ENCODE peak calls at places on chromosomes 12 and 14, in ten cellular contexts. X is GM23248, Y is H1, H is IMR-90, Z is neural progenitor cell, M is mesenchymal stem cell, L is HCT116, Q is fibroblast of lung, W is neuronal stem cell, O is mesendoderm. G is an unnamed sample.

GRCh38 chr12:8065991-8066594 is at the start of gene C3AR1:
- DNase-seq in H (peak; percentile 79), Y (no peak), Q (peak; percentile 83), L (no peak), M (peak; percentile 90), Z (no peak), W (no peak), O (no peak), X (peak; percentile 70), G (peak; percentile 70)

GRCh38 chr12:65675141-65675621 is 149.1 kb upstream of the HMGA2 start:
- DNase-seq in Y (no peak), X (no peak), Z (no peak), O (no peak), W (no peak), M (peak; percentile 78), L (no peak), Q (peak; percentile 41), H (peak; percentile 87), G (no peak)

GRCh38 chr14:99238234-99238633 is 33.8 kb downstream of the BCL11B start:
- DNase-seq in H (no peak), Z (no peak), X (no peak), Q (no peak), M (no peak), O (no peak), W (no peak), Y (no peak), L (no peak), G (no peak)

GRCh38 chr12:2291182-2291832 is 238.5 kb downstream of the CACNA1C start:
- DNase-seq in W (peak; percentile 36), H (no peak), Z (peak; percentile 57), Y (no peak), Q (no peak), M (peak; percentile 38), O (peak; percentile 79), L (peak; percentile 52), X (peak; percentile 49), G (peak; percentile 16)

GRCh38 chr14:57930241-57930975 is 64.5 kb upstream of the SLC35F4 start:
- DNase-seq in Z (no peak), X (no peak), Q (no peak), M (no peak), W (no peak), Y (no peak), H (no peak), O (no peak), L (no peak), G (no peak)

GRCh38 chr14:72978856-72979255 is 48.0 kb downstream of the ZFYVE1 start:
- DNase-seq in H (no peak), X (no peak), Y (no peak), Z (no peak), L (no peak), W (no peak), O (no peak), M (no peak), Q (no peak), G (no peak)

GRCh38 chr14:72311116-72311515 is 378.9 kb downstream of the RGS6 start:
- DNase-seq in H (no peak), Y (no peak), W (no peak), L (no peak), X (no peak), O (no peak), Z (no peak), Q (no peak), M (no peak), G (no peak)

GRCh38 chr14:103999795-104000440 is 57.6 kb upstream of the RD3L start:
- DNase-seq in M (no peak), X (no peak), Z (no peak), Q (no peak), W (no peak), H (no peak), O (no peak), Y (no peak), L (no peak), G (no peak)

GRCh38 chr14:98962118-98962517 is 309.9 kb downstream of the BCL11B start:
- DNase-seq in H (no peak), Z (no peak), Y (no peak), X (no peak), Q (no peak), W (no peak), L (no peak), O (no peak), M (no peak), G (no peak)

GRCh38 chr12:32734952-32735351 is 20.7 kb downstream of the YARS2 start:
- DNase-seq in L (no peak), W (no peak), Z (no peak), O (no peak), X (no peak), H (no peak), M (no peak), Y (no peak), Q (no peak), G (no peak)

GRCh38 chr12:119857036-119857435 is 20.1 kb downstream of the CIT start:
- DNase-seq in L (no peak), H (no peak), M (no peak), W (no peak), O (no peak), Y (no peak), Q (no peak), X (peak; percentile 19), Z (no peak), G (no peak)

GRCh38 chr12:12683725-12684124 is 12.3 kb downstream of the GPR19 start:
- DNase-seq in L (no peak), W (no peak), M (no peak), X (no peak), Z (peak; percentile 34), H (no peak), O (no peak), Q (no peak), Y (no peak), G (no peak)

GRCh38 chr12:122326597-122326996 is 60.3 kb upstream of the VPS33A start:
- DNase-seq in W (no peak), Z (no peak), X (no peak), M (no peak), Y (no peak), H (no peak), L (no peak), O (no peak), Q (peak; percentile 66), G (no peak)

GRCh38 chr12:11862794-11863193 is 207.9 kb upstream of the BCL2L14 start:
- DNase-seq in L (no peak), Y (no peak), Z (no peak), H (peak; percentile 71), W (no peak), M (peak; percentile 67), O (peak; percentile 42), Q (peak; percentile 67), X (peak; percentile 79), G (no peak)

GRCh38 chr12:10601860-10602259 is 11.5 kb downstream of the MAGOHB start:
- DNase-seq in O (no peak), Q (no peak), X (no peak), H (no peak), L (no peak), M (no peak), Z (no peak), Y (no peak), W (no peak), G (no peak)

GRCh38 chr12:65209655-65210043 is 40.3 kb downstream of the LEMD3 start:
- DNase-seq in W (no peak), O (no peak), Q (no peak), H (no peak), Y (no peak), Z (no peak), L (no peak), X (no peak), M (no peak), G (no peak)

GRCh38 chr12:63151061-63151897 is at the start of gene AVPR1A:
- DNase-seq in H (no peak), W (no peak), L (no peak), Z (peak; percentile 61), M (peak; percentile 3), Y (no peak), Q (no peak), O (peak; percentile 45), X (peak; percentile 19), G (no peak)

GRCh38 chr12:99658950-99659349 is 11.4 kb downstream of the GARIN6 start:
- DNase-seq in X (peak; percentile 31), M (no peak), Y (no peak), L (peak; percentile 4), Q (peak; percentile 9), H (no peak), W (no peak), Z (no peak), O (no peak), G (no peak)
- H3K4me2 ChIP-seq in X (no peak overlapping the region), M (no peak overlapping the region), Y (no peak overlapping the region), L (no peak overlapping the region), Q (no peak overlapping the region), H (no peak overlapping the region), W (no peak overlapping the region), Z (no peak overlapping the region), O (no peak overlapping the region), G (no peak overlapping the region)

GRCh38 chr12:27703720-27704452 is 6.7 kb upstream of the MRPS35 start:
- DNase-seq in X (peak; percentile 90), O (peak; percentile 92), Y (peak; percentile 19), Z (peak; percentile 82), L (peak; percentile 87), M (peak; percentile 89), H (peak; percentile 89), W (peak; percentile 55), Q (peak; percentile 73), G (peak; percentile 66)
- H3K9ac ChIP-seq in X (no peak overlapping the region), O (no peak overlapping the region), Y (no peak overlapping the region), Z (no peak overlapping the region), L (no peak overlapping the region), M (no peak overlapping the region), H (no peak overlapping the region), W (no peak overlapping the region), Q (no peak overlapping the region), G (no peak overlapping the region)

GRCh38 chr12:91356405-91356804 is 173.8 kb upstream of the DCN start:
- DNase-seq in Q (no peak), L (no peak), W (no peak), M (no peak), X (no peak), Y (no peak), Z (no peak), H (no peak), O (no peak), G (no peak)

GRCh38 chr12:91353266-91353665 is 170.6 kb upstream of the DCN start:
- DNase-seq in Z (no peak), H (no peak), W (no peak), O (no peak), X (no peak), Q (no peak), L (no peak), Y (no peak), M (no peak), G (no peak)

GRCh38 chr12:91357381-91357780 is 174.8 kb upstream of the DCN start:
- DNase-seq in L (no peak), Z (no peak), M (no peak), O (no peak), H (no peak), Y (no peak), Q (no peak), W (no peak), X (no peak), G (no peak)

GRCh38 chr12:91349451-91349850 is 166.8 kb upstream of the DCN start:
- DNase-seq in H (peak; percentile 49), Y (no peak), M (no peak), L (no peak), W (no peak), X (peak; percentile 59), Z (no peak), Q (peak; percentile 17), O (no peak), G (no peak)

GRCh38 chr12:91355150-91356006 is 172.8 kb upstream of the DCN start:
- DNase-seq in M (peak; percentile 79), O (peak; percentile 70), L (peak; percentile 69), Q (peak; percentile 52), H (peak; percentile 80), X (peak; percentile 89), Z (peak; percentile 72), Y (peak; percentile 17), W (peak; percentile 59), G (peak; percentile 49)
- H3K4me3 ChIP-seq in M (no peak overlapping the region), O (no peak overlapping the region), L (no peak overlapping the region), Q (no peak overlapping the region), H (no peak overlapping the region), X (no peak overlapping the region), Z (no peak overlapping the region), Y (no peak overlapping the region), W (no peak overlapping the region), G (no peak overlapping the region)

GRCh38 chr14:94473666-94474410 is 2.2 kb downstream of the SERPINA9 start:
- DNase-seq in Z (no peak), O (no peak), W (no peak), Y (no peak), H (no peak), M (no peak), Q (no peak), X (no peak), L (no peak), G (no peak)
- H3K4me2 ChIP-seq in Z (no peak overlapping the region), O (no peak overlapping the region), W (no peak overlapping the region), Y (no peak overlapping the region), H (no peak overlapping the region), M (no peak overlapping the region), Q (no peak overlapping the region), X (no peak overlapping the region), L (peak overlapping the region; percentile 62), G (no peak overlapping the region)

G was measured in mammary epithelial cell.